ENCODE peak calls at places on chromosome 1, in seven cellular contexts. T, L, W, P, J, S and F are unnamed samples.
A peak's percentile ranks its signal among the peaks of the same experiment; 100 is the strongest.

GRCh38 chr1:55589656-55590297 is 374.6 kb upstream of the USP24 start:
- DNase-seq in T (no peak), L (no peak), W (peak; percentile 84), P (no peak), J (no peak), S (no peak), F (no peak)

GRCh38 chr1:10434590-10434989 is 4.4 kb downstream of the CENPS start:
- DNase-seq in T (no peak), L (no peak), W (no peak), P (no peak), J (no peak), S (no peak), F (no peak)

GRCh38 chr1:218380125-218380977 is 35.2 kb downstream of the TGFB2 start:
- DNase-seq in T (peak; percentile 86), L (no peak), W (peak; percentile 92), P (peak; percentile 100), J (no peak), S (no peak), F (no peak)

GRCh38 chr1:168227620-168228019 is 1.8 kb downstream of the SFT2D2 start:
- DNase-seq in T (peak; percentile 52), L (no peak), W (peak; percentile 22), P (peak; percentile 49), J (no peak), S (no peak), F (no peak)

GRCh38 chr1:218674280-218674773 is 329.2 kb downstream of the TGFB2 start:
- DNase-seq in T (peak; percentile 89), L (no peak), W (peak; percentile 74), P (peak; percentile 58), J (no peak), S (peak; percentile 11), F (no peak)

GRCh38 chr1:201636581-201636980 is 97.7 kb downstream of the NAV1 start:
- DNase-seq in T (peak; percentile 96), L (no peak), W (peak; percentile 67), P (no peak), J (no peak), S (no peak), F (no peak)

GRCh38 chr1:106439475-106439874 is 617.0 kb upstream of the PRMT6 start:
- DNase-seq in T (no peak), L (no peak), W (no peak), P (peak; percentile 62), J (no peak), S (no peak), F (no peak)

GRCh38 chr1:114219247-114219872 is 65.7 kb upstream of the SYT6 start:
- DNase-seq in T (peak; percentile 30), L (peak; percentile 18), W (peak; percentile 25), P (peak; percentile 23), J (no peak), S (no peak), F (no peak)

GRCh38 chr1:112298558-112298957 is 97.5 kb upstream of the CTTNBP2NL start:
- DNase-seq in T (peak; percentile 72), L (peak; percentile 81), W (peak; percentile 63), P (peak; percentile 73), J (peak; percentile 3), S (peak; percentile 39), F (no peak)

GRCh38 chr1:63960326-63960725 is 186.5 kb downstream of the ROR1 start:
- DNase-seq in T (no peak), L (no peak), W (no peak), P (no peak), J (no peak), S (no peak), F (no peak)

GRCh38 chr1:32774950-32775634 is 42.1 kb downstream of the YARS1 start:
- DNase-seq in T (peak; percentile 75), L (no peak), W (peak; percentile 66), P (peak; percentile 70), J (no peak), S (no peak), F (no peak)

GRCh38 chr1:21254335-21254951 is 35.8 kb downstream of the ECE1 start:
- DNase-seq in T (no peak), L (peak; percentile 85), W (peak; percentile 42), P (no peak), J (no peak), S (no peak), F (no peak)

GRCh38 chr1:39268112-39268581 is 63.7 kb downstream of the MACF1 start:
- DNase-seq in T (peak; percentile 79), L (peak; percentile 44), W (peak; percentile 86), P (no peak), J (no peak), S (peak; percentile 32), F (peak; percentile 31)